ENCODE peak calls at places on chromosome 5, in eight cellular contexts. One of them, this sample, is unnamed.

GRCh38 chr5:123087173-123088030 is 1.6 kb upstream of the PRDM6 start:
- DNase-seq in IMR-90: no peak
- DNase-seq in spleen: no peak
- DNase-seq in esophagus squamous epithelium: no peak
- DNase-seq in stomach: no peak
- DNase-seq in HCT116: no peak
- DNase-seq in body of pancreas: no peak
- DNase-seq in H1: peak
- DNase-seq in this sample: no peak

GRCh38 chr5:45205403-45205961 is 396.7 kb downstream of the MRPS30 start:
- DNase-seq in spleen: no peak
- DNase-seq in IMR-90: no peak
- DNase-seq in H1: peak
- DNase-seq in esophagus squamous epithelium: no peak
- DNase-seq in stomach: no peak
- DNase-seq in HCT116: no peak
- DNase-seq in body of pancreas: no peak
- DNase-seq in this sample: no peak

GRCh38 chr5:93079046-93079445 is 502.0 kb downstream of the NR2F1-AS1 start:
- DNase-seq in HCT116: no peak
- DNase-seq in body of pancreas: no peak
- DNase-seq in H1: no peak
- DNase-seq in esophagus squamous epithelium: no peak
- DNase-seq in IMR-90: no peak
- DNase-seq in spleen: no peak
- DNase-seq in stomach: no peak
- DNase-seq in this sample: no peak

GRCh38 chr5:115354246-115354645 is 57.8 kb upstream of the CCDC112 start:
- DNase-seq in IMR-90: no peak
- DNase-seq in HCT116: no peak
- DNase-seq in stomach: no peak
- DNase-seq in spleen: no peak
- DNase-seq in body of pancreas: no peak
- DNase-seq in esophagus squamous epithelium: no peak
- DNase-seq in H1: no peak
- DNase-seq in this sample: no peak

GRCh38 chr5:125409101-125409495 is 662.7 kb upstream of the ZNF608 start:
- DNase-seq in H1: no peak
- DNase-seq in spleen: no peak
- DNase-seq in esophagus squamous epithelium: no peak
- DNase-seq in HCT116: no peak
- DNase-seq in stomach: no peak
- DNase-seq in IMR-90: peak
- DNase-seq in body of pancreas: no peak
- DNase-seq in this sample: no peak

GRCh38 chr5:180850434-180851078 is 10.5 kb downstream of the ZFP62 start:
- DNase-seq in body of pancreas: no peak
- DNase-seq in esophagus squamous epithelium: no peak
- DNase-seq in stomach: no peak
- DNase-seq in spleen: no peak
- DNase-seq in HCT116: no peak
- DNase-seq in IMR-90: no peak
- DNase-seq in H1: no peak
- DNase-seq in this sample: peak

GRCh38 chr5:165139730-165140129 is 1634.3 kb downstream of the MAT2B start:
- DNase-seq in HCT116: no peak
- DNase-seq in spleen: no peak
- DNase-seq in body of pancreas: no peak
- DNase-seq in esophagus squamous epithelium: no peak
- DNase-seq in stomach: no peak
- DNase-seq in H1: no peak
- DNase-seq in IMR-90: no peak
- DNase-seq in this sample: no peak

GRCh38 chr5:133916479-133916878 is 51.9 kb downstream of the C5orf15 start:
- DNase-seq in IMR-90: no peak
- DNase-seq in body of pancreas: no peak
- DNase-seq in spleen: no peak
- DNase-seq in H1: no peak
- DNase-seq in HCT116: no peak
- DNase-seq in stomach: no peak
- DNase-seq in esophagus squamous epithelium: no peak
- DNase-seq in this sample: no peak

GRCh38 chr5:106258591-106259125 is 1412.1 kb downstream of the EFNA5 start:
- DNase-seq in HCT116: peak
- DNase-seq in stomach: no peak
- DNase-seq in spleen: no peak
- DNase-seq in body of pancreas: no peak
- DNase-seq in IMR-90: peak
- DNase-seq in H1: no peak
- DNase-seq in esophagus squamous epithelium: no peak
- DNase-seq in this sample: no peak

GRCh38 chr5:115661156-115661555 is 35.3 kb upstream of the TMED7 start:
- DNase-seq in IMR-90: no peak
- DNase-seq in H1: no peak
- DNase-seq in esophagus squamous epithelium: no peak
- DNase-seq in stomach: no peak
- DNase-seq in spleen: no peak
- DNase-seq in body of pancreas: no peak
- DNase-seq in HCT116: no peak
- DNase-seq in this sample: no peak

GRCh38 chr5:168851902-168852321 is 272.7 kb upstream of the PANK3 start:
- DNase-seq in HCT116: no peak
- DNase-seq in H1: no peak
- DNase-seq in esophagus squamous epithelium: no peak
- DNase-seq in IMR-90: no peak
- DNase-seq in spleen: no peak
- DNase-seq in stomach: no peak
- DNase-seq in body of pancreas: no peak
- DNase-seq in this sample: peak

GRCh38 chr5:155303134-155303533 is 289.6 kb downstream of the KIF4B start:
- DNase-seq in spleen: no peak
- DNase-seq in esophagus squamous epithelium: no peak
- DNase-seq in H1: no peak
- DNase-seq in IMR-90: no peak
- DNase-seq in HCT116: no peak
- DNase-seq in body of pancreas: no peak
- DNase-seq in stomach: no peak
- DNase-seq in this sample: no peak

DNA sequence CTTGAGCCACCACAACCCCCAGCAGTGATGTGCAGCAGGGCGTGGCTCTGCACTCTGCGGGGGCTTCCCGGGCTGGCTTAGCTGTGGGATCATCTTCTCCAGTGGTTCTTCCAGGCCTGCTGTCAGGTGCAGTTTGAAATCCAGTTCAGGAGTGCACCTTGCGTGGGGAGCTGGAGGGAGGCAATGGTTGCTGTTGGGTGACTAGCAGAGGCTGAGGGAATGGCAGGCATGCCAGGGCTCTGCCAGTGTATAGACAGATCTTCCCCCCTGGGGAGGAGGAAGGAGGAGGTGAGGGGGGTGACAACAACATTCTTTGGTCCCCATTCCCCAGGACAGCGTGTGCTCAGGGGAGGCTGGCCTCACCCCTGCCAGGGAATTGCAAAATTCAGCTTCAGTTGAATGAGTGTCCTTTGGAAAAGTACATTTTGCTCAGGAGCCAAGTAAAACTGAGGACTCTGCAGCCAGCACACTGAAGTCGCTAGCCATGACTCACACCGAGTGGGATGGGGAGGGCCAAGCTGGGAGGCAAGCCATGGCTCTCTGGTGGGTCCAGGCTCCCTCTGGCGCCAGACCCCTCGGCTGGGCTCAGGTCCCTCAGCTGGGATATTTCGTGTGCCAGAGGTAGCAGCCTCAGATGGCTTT is 35.0 kb downstream of the ERGIC1 start:
- DNase-seq in body of pancreas: peak
- DNase-seq in spleen: peak
- DNase-seq in H1: no peak
- DNase-seq in HCT116: peak
- DNase-seq in esophagus squamous epithelium: no peak
- DNase-seq in stomach: peak
- DNase-seq in IMR-90: peak
- DNase-seq in this sample: no peak
- TF ChIP-seq POLR2A in body of pancreas: no peak
- TF ChIP-seq POLR2A in spleen: no peak
- TF ChIP-seq POLR2A in H1: no peak
- TF ChIP-seq POLR2A in HCT116: no peak
- TF ChIP-seq POLR2A in esophagus squamous epithelium: no peak
- TF ChIP-seq POLR2A in stomach: no peak
- TF ChIP-seq POLR2A in IMR-90: peak
- TF ChIP-seq POLR2A in this sample: no peak

GRCh38 chr5:139650689-139651501 is 2.7 kb downstream of the CXXC5 start:
- DNase-seq in IMR-90: no peak
- DNase-seq in H1: no peak
- DNase-seq in stomach: peak
- DNase-seq in spleen: peak
- DNase-seq in HCT116: no peak
- DNase-seq in esophagus squamous epithelium: no peak
- DNase-seq in body of pancreas: peak
- DNase-seq in this sample: peak

GRCh38 chr5:139649082-139649991 is 1.2 kb downstream of the CXXC5 start:
- DNase-seq in IMR-90: no peak
- DNase-seq in esophagus squamous epithelium: no peak
- DNase-seq in spleen: peak
- DNase-seq in H1: peak
- DNase-seq in stomach: no peak
- DNase-seq in body of pancreas: peak
- DNase-seq in HCT116: no peak
- DNase-seq in this sample: peak

GRCh38 chr5:139648205-139649081 is at the start of gene CXXC5:
- DNase-seq in spleen: peak
- DNase-seq in HCT116: no peak
- DNase-seq in IMR-90: peak
- DNase-seq in esophagus squamous epithelium: no peak
- DNase-seq in H1: peak
- DNase-seq in stomach: peak
- DNase-seq in body of pancreas: peak
- DNase-seq in this sample: peak

GRCh38 chr5:139651502-139651862 is 3.3 kb downstream of the CXXC5 start:
- DNase-seq in H1: no peak
- DNase-seq in HCT116: no peak
- DNase-seq in spleen: peak
- DNase-seq in esophagus squamous epithelium: no peak
- DNase-seq in IMR-90: no peak
- DNase-seq in body of pancreas: no peak
- DNase-seq in stomach: no peak
- DNase-seq in this sample: no peak

DNA sequence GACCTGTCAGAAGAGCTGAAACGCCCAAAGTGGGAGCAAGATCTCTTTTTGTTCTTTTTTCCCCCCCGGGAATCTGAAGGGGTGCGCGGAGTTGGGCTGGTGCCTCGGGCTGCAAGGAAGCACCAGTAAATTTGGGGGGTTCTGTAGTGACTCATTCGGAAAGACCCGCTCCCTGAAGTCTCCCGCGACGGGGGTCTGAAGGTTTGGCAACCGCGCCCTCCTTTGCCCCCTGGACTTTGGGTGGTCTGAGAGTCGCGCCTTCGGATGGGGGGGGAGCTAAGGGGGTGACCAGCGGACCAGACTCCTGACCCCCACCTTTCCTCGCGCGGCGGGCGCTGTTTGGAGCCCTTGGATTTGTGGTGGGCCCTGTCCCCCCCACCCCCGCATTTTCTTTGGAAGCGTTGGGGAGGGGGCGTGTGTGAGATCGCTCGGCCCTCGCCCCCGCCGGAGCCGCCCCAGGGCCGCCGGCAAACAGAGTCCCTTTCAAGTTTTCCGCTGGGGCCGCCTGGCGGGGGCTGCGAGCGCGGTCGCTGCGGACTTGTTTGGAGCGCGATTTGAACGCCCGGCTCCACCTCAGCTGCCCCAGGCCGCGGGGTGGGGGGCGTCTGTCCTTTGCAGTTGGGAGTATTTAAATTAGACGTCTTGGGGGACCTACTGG is 2.0 kb downstream of the CXXC5 start:
- DNase-seq in esophagus squamous epithelium: no peak
- DNase-seq in HCT116: no peak
- DNase-seq in H1: no peak
- DNase-seq in IMR-90: no peak
- DNase-seq in stomach: peak
- DNase-seq in spleen: peak
- DNase-seq in body of pancreas: peak
- DNase-seq in this sample: peak
- TF ChIP-seq POLR2A in esophagus squamous epithelium: no peak
- TF ChIP-seq POLR2A in HCT116: no peak
- TF ChIP-seq POLR2A in H1: no peak
- TF ChIP-seq POLR2A in IMR-90: peak
- TF ChIP-seq POLR2A in stomach: no peak
- TF ChIP-seq POLR2A in spleen: no peak
- TF ChIP-seq POLR2A in body of pancreas: no peak
- TF ChIP-seq POLR2A in this sample: no peak

GRCh38 chr5:175052351-175052750 is 328.0 kb downstream of the MSX2 start:
- DNase-seq in spleen: no peak
- DNase-seq in IMR-90: no peak
- DNase-seq in body of pancreas: no peak
- DNase-seq in HCT116: no peak
- DNase-seq in H1: no peak
- DNase-seq in stomach: no peak
- DNase-seq in esophagus squamous epithelium: no peak
- DNase-seq in this sample: no peak

GRCh38 chr5:175059687-175060194 is 335.4 kb downstream of the MSX2 start:
- DNase-seq in body of pancreas: peak
- DNase-seq in spleen: no peak
- DNase-seq in IMR-90: peak
- DNase-seq in stomach: no peak
- DNase-seq in H1: peak
- DNase-seq in HCT116: peak
- DNase-seq in esophagus squamous epithelium: no peak
- DNase-seq in this sample: no peak

GRCh38 chr5:175060264-175060663 is 335.9 kb downstream of the MSX2 start:
- DNase-seq in HCT116: no peak
- DNase-seq in body of pancreas: no peak
- DNase-seq in stomach: no peak
- DNase-seq in spleen: no peak
- DNase-seq in H1: no peak
- DNase-seq in IMR-90: no peak
- DNase-seq in esophagus squamous epithelium: no peak
- DNase-seq in this sample: no peak

GRCh38 chr5:175056831-175057230 is 332.4 kb downstream of the MSX2 start:
- DNase-seq in H1: no peak
- DNase-seq in stomach: no peak
- DNase-seq in spleen: no peak
- DNase-seq in esophagus squamous epithelium: no peak
- DNase-seq in body of pancreas: no peak
- DNase-seq in IMR-90: no peak
- DNase-seq in HCT116: no peak
- DNase-seq in this sample: no peak
- TF ChIP-seq POLR2A in H1: no peak
- TF ChIP-seq POLR2A in stomach: no peak
- TF ChIP-seq POLR2A in spleen: no peak
- TF ChIP-seq POLR2A in esophagus squamous epithelium: no peak
- TF ChIP-seq POLR2A in body of pancreas: no peak
- TF ChIP-seq POLR2A in IMR-90: no peak
- TF ChIP-seq POLR2A in HCT116: no peak
- TF ChIP-seq POLR2A in this sample: no peak

DNA sequence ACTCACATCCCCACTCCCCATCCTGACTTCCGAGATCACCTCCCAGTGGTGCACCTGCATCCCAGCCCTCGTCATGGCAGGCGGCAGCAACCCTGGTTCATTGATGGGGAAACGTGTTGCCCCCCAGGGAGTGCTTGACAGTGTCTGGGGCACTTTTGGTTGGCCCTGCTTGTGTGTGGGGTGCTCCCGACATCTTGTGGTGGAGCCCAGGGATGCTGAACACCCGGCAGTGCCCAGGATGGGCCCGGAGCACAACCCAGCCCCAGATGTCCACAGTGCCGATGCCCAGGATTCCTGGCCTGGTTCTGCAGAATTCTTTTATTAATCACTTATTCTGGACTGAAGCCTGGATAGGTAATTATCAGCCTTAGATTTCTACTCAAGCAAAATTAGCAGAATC is 3.7 kb downstream of the MRPL36 start:
- DNase-seq in HCT116: no peak
- DNase-seq in spleen: no peak
- DNase-seq in esophagus squamous epithelium: no peak
- DNase-seq in H1: no peak
- DNase-seq in stomach: no peak
- DNase-seq in body of pancreas: no peak
- DNase-seq in IMR-90: no peak
- DNase-seq in this sample: no peak
- TF ChIP-seq POLR2A in HCT116: no peak
- TF ChIP-seq POLR2A in spleen: no peak
- TF ChIP-seq POLR2A in esophagus squamous epithelium: no peak
- TF ChIP-seq POLR2A in H1: no peak
- TF ChIP-seq POLR2A in stomach: no peak
- TF ChIP-seq POLR2A in body of pancreas: no peak
- TF ChIP-seq POLR2A in IMR-90: no peak
- TF ChIP-seq POLR2A in this sample: no peak

This sample was measured in erythroblast.